ENCODE peak calls at places on chromosomes 2 and 18, in eight cellular contexts. Y, H, G, A, I, Q, L and V are unnamed samples.

GRCh38 chr2:117801826-117802225 is 12.7 kb upstream of the DDX18 start:
- DNase-seq in I (no peak), A (no peak), Y (no peak), G (no peak), L (no peak), H (no peak), Q (no peak), V (no peak)

GRCh38 chr2:191023235-191023679 is 9.3 kb upstream of the STAT1 start:
- DNase-seq in I (no peak), G (no peak), H (no peak), L (no peak), Y (peak), Q (no peak), A (no peak), V (no peak)

GRCh38 chr2:47227532-47228166 is 72.5 kb upstream of the STPG4 start:
- DNase-seq in Y (no peak), H (no peak), I (no peak), L (no peak), G (no peak), A (no peak), Q (no peak), V (no peak)

GRCh38 chr18:75045249-75045648 is 163.7 kb downstream of the PTGR3 start:
- DNase-seq in L (no peak), Y (no peak), I (no peak), G (no peak), H (no peak), Q (no peak), A (no peak), V (peak)

GRCh38 chr2:161423351-161424178 is 7.5 kb downstream of the TBR1 start:
- DNase-seq in Y (no peak), H (no peak), L (no peak), I (no peak), Q (no peak), G (no peak), A (no peak), V (peak)

GRCh38 chr2:61759718-61760117 is 94.1 kb downstream of the FAM161A start:
- DNase-seq in I (no peak), Y (no peak), G (no peak), L (no peak), Q (no peak), A (no peak), H (no peak), V (no peak)

GRCh38 chr2:78887436-78887835 is 138.1 kb upstream of the REG3G start:
- DNase-seq in I (no peak), Q (no peak), G (no peak), H (no peak), Y (no peak), A (no peak), L (no peak), V (no peak)

GRCh38 chr2:121285077-121285449 is at the start of gene TFCP2L1:
- DNase-seq in I (peak), A (peak), Y (peak), H (peak), G (no peak), L (no peak), Q (peak), V (peak)

GRCh38 chr18:63003899-63004298 is 288.6 kb downstream of the PHLPP1 start:
- DNase-seq in H (no peak), L (no peak), I (no peak), Y (no peak), A (no peak), G (no peak), Q (no peak), V (no peak)

GRCh38 chr18:47970664-47971523 is 40.4 kb upstream of the SMAD2 start:
- DNase-seq in A (no peak), G (no peak), H (no peak), Y (no peak), L (no peak), Q (no peak), I (no peak), V (no peak)

GRCh38 chr2:98634406-98635092 is 26.2 kb downstream of the UNC50 start:
- DNase-seq in L (no peak), I (no peak), Q (no peak), Y (peak), A (peak), G (no peak), H (no peak), V (no peak)

GRCh38 chr18:62781893-62782292 is 66.6 kb downstream of the PHLPP1 start:
- DNase-seq in Q (no peak), I (peak), H (no peak), G (peak), A (no peak), L (no peak), Y (no peak), V (no peak)

GRCh38 chr2:37026050-37026449 is 58.1 kb downstream of the HEATR5B start:
- DNase-seq in I (no peak), L (no peak), Q (no peak), G (no peak), H (no peak), A (peak), Y (no peak), V (no peak)

GRCh38 chr2:85787282-85787980 is 33.6 kb downstream of the ATOH8 start:
- DNase-seq in H (no peak), Y (no peak), G (no peak), I (no peak), L (no peak), A (no peak), Q (no peak), V (no peak)

GRCh38 chr18:35026407-35027061 is 14.7 kb upstream of the MAPRE2 start:
- DNase-seq in L (no peak), I (no peak), Y (peak), A (no peak), G (no peak), H (no peak), Q (no peak), V (no peak)

GRCh38 chr2:181189932-181190331 is 209.5 kb downstream of the UBE2E3 start:
- DNase-seq in G (peak), L (no peak), H (no peak), A (no peak), I (no peak), Y (no peak), Q (no peak), V (no peak)

GRCh38 chr2:8569332-8569930 is 112.4 kb upstream of the ID2 start:
- DNase-seq in A (no peak), Y (no peak), L (no peak), G (no peak), Q (no peak), H (no peak), I (no peak), V (no peak)

GRCh38 chr18:68568364-68568763 is 146.5 kb downstream of the TMX3 start:
- DNase-seq in H (no peak), G (no peak), Q (no peak), L (no peak), I (no peak), Y (no peak), A (no peak), V (no peak)

GRCh38 chr2:105515581-105516415 is 116.9 kb upstream of the FHL2 start:
- DNase-seq in Y (no peak), Q (peak), I (no peak), G (peak), A (no peak), L (peak), H (peak), V (peak)

GRCh38 chr2:128832946-128833560 is 514.4 kb upstream of the HS6ST1 start:
- DNase-seq in Y (no peak), G (no peak), H (no peak), Q (no peak), I (no peak), A (peak), L (no peak), V (peak)

GRCh38 chr2:71612581-71613520 is 159.5 kb downstream of the DYSF start:
- DNase-seq in Q (peak), I (no peak), H (peak), G (no peak), A (no peak), Y (no peak), L (no peak), V (no peak)

GRCh38 chr2:118672571-118673158 is 174.8 kb downstream of the EN1 start:
- DNase-seq in I (no peak), Q (no peak), L (no peak), H (no peak), A (no peak), G (no peak), Y (no peak), V (no peak)

GRCh38 chr2:204272089-204272488 is 273.2 kb upstream of the PARD3B start:
- DNase-seq in A (no peak), Y (no peak), Q (no peak), G (no peak), L (no peak), I (no peak), H (no peak), V (no peak)

GRCh38 chr2:181573140-181573736 is 83.7 kb downstream of the CERKL start:
- DNase-seq in I (peak), A (peak), L (no peak), H (no peak), G (no peak), Y (no peak), Q (no peak), V (no peak)

GRCh38 chr2:191220671-191221070 is 24.5 kb upstream of the MYO1B start:
- DNase-seq in I (no peak), A (no peak), Q (no peak), G (no peak), H (no peak), L (no peak), Y (no peak), V (no peak)

GRCh38 chr2:240051697-240052096 is 1.6 kb downstream of the OR6B3 start:
- DNase-seq in G (no peak), Q (no peak), A (no peak), I (no peak), L (no peak), Y (no peak), H (no peak), V (no peak)

GRCh38 chr2:191209346-191209745 is 35.9 kb upstream of the MYO1B start:
- DNase-seq in L (no peak), A (no peak), G (no peak), I (no peak), Q (no peak), H (no peak), Y (no peak), V (no peak)

GRCh38 chr18:65788373-65788772 is 37.6 kb downstream of the CDH7 start:
- DNase-seq in H (no peak), L (no peak), A (no peak), Y (no peak), G (no peak), Q (no peak), I (peak), V (no peak)